ENCODE peak calls at places on chromosomes 1 and 21, in ten cellular contexts. G is endothelial cell, J is OCI-LY7, T is cardiac muscle cell, K is IMR-90, E is WTC11, Y is HFFc6, W is NB4, D is uterus, P is A549. U is an unnamed sample.

GRCh38 chr1:115198938-115199337 is 109.6 kb upstream of the TSPAN2 start:
- DNase-seq in G (no peak), J (no peak), T (no peak), K (peak), E (no peak), Y (peak), W (no peak), D (no peak), P (no peak), U (no peak)

GRCh38 chr1:176852124-176852523 is 312.4 kb downstream of the ASTN1 start:
- DNase-seq in G (no peak), J (no peak), T (no peak), K (no peak), E (no peak), Y (no peak), W (no peak), D (no peak), P (no peak), U (no peak)

GRCh38 chr1:53188099-53188498 is 8.5 kb upstream of the CPT2 start:
- DNase-seq in G (no peak), J (no peak), T (no peak), K (peak), E (no peak), Y (no peak), W (no peak), D (no peak), P (no peak), U (no peak)

GRCh38 chr1:173409613-173410012 is 67.5 kb upstream of the PRDX6 start:
- DNase-seq in G (no peak), J (peak), T (no peak), K (peak), E (no peak), Y (peak), W (peak), D (no peak), P (no peak), U (no peak)

GRCh38 chr1:83818916-83819315 is 180.0 kb downstream of the TTLL7 start:
- DNase-seq in G (no peak), J (no peak), T (no peak), K (peak), E (no peak), Y (peak), W (peak), D (no peak), P (peak), U (no peak)

GRCh38 chr1:27348861-27349783 is 7.3 kb downstream of the SYTL1 start:
- DNase-seq in G (peak), J (no peak), T (peak), K (no peak), E (peak), Y (no peak), W (no peak), D (no peak), P (peak), U (no peak)

GRCh38 chr1:236099622-236100021 is 34.7 kb upstream of the NID1 start:
- DNase-seq in G (no peak), J (no peak), T (no peak), K (peak), E (no peak), Y (no peak), W (no peak), D (no peak), P (no peak), U (no peak)

GRCh38 chr1:31439276-31439675 is 26.3 kb downstream of the SERINC2 start:
- DNase-seq in G (no peak), J (no peak), T (no peak), K (no peak), E (no peak), Y (no peak), W (no peak), D (no peak), P (no peak), U (no peak)

GRCh38 chr1:207129053-207129452 is 25.0 kb downstream of the C4BPA start:
- DNase-seq in G (no peak), J (no peak), T (no peak), K (no peak), E (no peak), Y (no peak), W (no peak), D (no peak), P (no peak), U (no peak)

GRCh38 chr1:145782166-145783099 is 41.5 kb downstream of the RNF115 start:
- DNase-seq in G (no peak), J (no peak), T (no peak), K (peak), E (no peak), Y (peak), W (no peak), D (no peak), P (peak), U (no peak)

GRCh38 chr1:208159542-208160258 is 84.5 kb downstream of the PLXNA2 start:
- DNase-seq in G (no peak), J (no peak), T (peak), K (peak), E (no peak), Y (peak), W (no peak), D (peak), P (no peak), U (no peak)

GRCh38 chr1:18819986-18820790 is 39.3 kb downstream of the TAS1R2 start:
- DNase-seq in G (no peak), J (no peak), T (no peak), K (no peak), E (no peak), Y (no peak), W (no peak), D (no peak), P (no peak), U (no peak)

DNA sequence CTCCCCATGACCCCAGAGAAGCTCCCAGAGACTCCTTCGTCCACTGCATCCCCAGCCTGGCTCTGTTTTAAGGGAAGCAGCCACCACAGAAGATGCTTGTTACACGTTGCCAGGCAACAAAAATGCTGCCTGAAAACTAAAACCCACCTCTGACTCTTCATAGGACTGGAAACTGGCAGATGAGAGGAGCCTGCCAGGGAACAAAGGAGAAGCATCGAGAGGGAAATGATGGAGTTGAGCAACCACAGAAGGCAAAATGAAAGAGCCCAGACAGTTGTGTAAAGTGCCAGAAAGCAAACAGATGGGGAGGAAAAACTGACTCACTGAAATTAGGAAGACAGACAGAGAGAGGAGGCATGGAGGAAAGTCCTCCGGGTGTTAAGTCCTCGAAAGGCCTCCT is 118.4 kb downstream of the KCNN3 start:
- DNase-seq in G (no peak), J (no peak), T (no peak), K (no peak), E (no peak), Y (peak), W (peak), D (peak), P (no peak), U (no peak)
- TF ChIP-seq CTCF in G (no peak), J (no peak), T (no peak), K (no peak), E (no peak), Y (no peak), W (no peak), D (no peak), P (no peak), U (no peak)

DNA sequence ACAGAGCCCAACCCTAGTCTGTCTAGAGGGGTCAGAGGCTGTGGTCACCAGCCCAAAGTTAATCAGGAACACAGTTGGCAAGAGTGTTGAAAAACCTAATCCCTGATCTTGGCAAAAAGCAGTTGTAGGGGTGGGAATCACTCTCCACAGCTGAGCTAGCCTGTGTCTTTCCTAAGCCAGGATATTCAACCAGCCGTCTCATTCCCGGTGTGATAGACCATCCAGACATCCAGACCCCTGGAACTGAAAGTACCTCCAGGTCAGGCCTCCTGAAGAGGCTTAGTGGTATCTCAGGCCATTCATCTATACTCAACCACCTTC is 4.9 kb downstream of the LHX9 start:
- DNase-seq in G (no peak), J (no peak), T (no peak), K (no peak), E (no peak), Y (no peak), W (no peak), D (no peak), P (no peak), U (no peak)
- TF ChIP-seq CTCF in G (no peak), J (no peak), T (no peak), K (no peak), E (no peak), Y (no peak), W (no peak), D (no peak), P (no peak), U (no peak)

DNA sequence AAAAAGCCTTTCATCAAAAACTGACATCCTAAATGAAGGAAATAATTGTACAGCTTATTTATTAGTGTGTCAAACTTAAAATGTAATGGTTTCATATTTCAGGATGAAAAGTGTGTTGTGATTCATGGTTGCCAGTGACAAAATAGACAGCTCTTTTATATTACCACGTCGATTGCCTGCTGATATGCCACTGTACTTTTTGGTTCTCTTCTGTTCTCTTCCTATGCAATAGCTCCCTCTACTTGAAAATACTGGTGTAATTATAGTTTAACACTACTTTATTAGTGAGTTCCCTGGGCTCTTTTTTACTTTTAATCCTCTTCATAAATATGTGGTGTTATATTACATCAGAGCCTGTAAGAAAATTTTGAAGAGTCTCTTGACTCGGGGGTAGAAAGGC is 111.3 kb downstream of the PATJ start:
- DNase-seq in G (no peak), J (peak), T (no peak), K (peak), E (no peak), Y (peak), W (peak), D (no peak), P (no peak), U (no peak)
- TF ChIP-seq CTCF in G (no peak), J (peak), T (peak), K (peak), E (no peak), Y (peak), W (no peak), D (peak), P (peak), U (peak)

DNA sequence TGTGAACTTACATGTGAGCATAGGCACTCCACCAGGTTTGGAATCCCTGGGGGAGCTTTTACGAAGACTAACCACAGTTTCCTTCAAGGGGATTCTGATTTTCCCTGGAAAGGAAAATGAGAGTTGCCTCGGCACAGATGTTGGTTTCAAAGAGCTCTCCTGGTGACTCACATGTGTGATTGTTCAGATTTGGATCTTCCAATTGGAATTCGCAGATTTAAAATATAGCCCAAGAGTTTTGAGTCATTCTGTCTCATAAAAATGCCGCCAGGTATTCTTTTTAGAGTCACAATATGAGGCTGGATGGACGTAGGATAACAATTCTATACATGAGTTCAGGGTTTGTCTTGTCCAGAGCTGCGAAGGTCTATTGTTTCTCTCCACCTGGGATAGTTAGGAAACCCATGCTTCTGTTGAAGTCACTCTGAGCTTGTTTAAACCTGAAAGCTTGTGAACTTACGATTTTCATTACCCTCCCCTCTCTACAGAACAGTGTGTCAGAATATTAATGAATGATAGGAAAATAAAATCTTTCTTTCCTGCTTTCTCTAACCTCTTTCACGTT is 64.9 kb downstream of the TGFB2 start:
- DNase-seq in G (no peak), J (no peak), T (no peak), K (peak), E (no peak), Y (peak), W (no peak), D (no peak), P (no peak), U (no peak)
- TF ChIP-seq CTCF in G (no peak), J (no peak), T (no peak), K (no peak), E (no peak), Y (no peak), W (no peak), D (no peak), P (no peak), U (no peak)

GRCh38 chr21:42496120-42496838 is at the start of gene RSPH1:
- DNase-seq in G (peak), J (peak), T (peak), K (peak), E (peak), Y (peak), W (peak), D (peak), P (peak), U (peak)
- TF ChIP-seq CTCF in G (no peak), J (peak), T (no peak), K (no peak), E (no peak), Y (no peak), W (no peak), D (no peak), P (no peak), U (no peak)

U was measured in dorsolateral prefrontal cortex.